ENCODE peak calls at places on chromosome 13, in six cellular contexts. Z is lower lobe of right lung, G is left ventricle myocardium inferior, Y is NCI-H345, S is cardiac muscle cell, K is non-pigmented ciliary epithelial cell. R is an unnamed sample.

GRCh38 chr13:79794936-79795335 is 314.0 kb downstream of the NDFIP2 start:
- DNase-seq in Z (no peak), G (no peak), Y (no peak), S (no peak), K (no peak), R (no peak)

GRCh38 chr13:43799191-43799590 is 12.4 kb upstream of the ENOX1 start:
- DNase-seq in Z (no peak), G (no peak), Y (no peak), S (no peak), K (no peak), R (no peak)

GRCh38 chr13:45417790-45418534 is at the start of gene SLC25A30:
- DNase-seq in Z (peak), G (peak), Y (peak), S (peak), K (no peak), R (no peak)

GRCh38 chr13:58712191-58712590 is 1080.6 kb downstream of the PCDH17 start:
- DNase-seq in Z (no peak), G (no peak), Y (no peak), S (no peak), K (no peak), R (no peak)

GRCh38 chr13:75195479-75196111 is 286.4 kb downstream of the TBC1D4 start:
- DNase-seq in Z (no peak), G (no peak), Y (no peak), S (peak), K (no peak), R (no peak)

GRCh38 chr13:45827318-45827717 is 24.2 kb downstream of the SIAH3 start:
- DNase-seq in Z (no peak), G (peak), Y (no peak), S (no peak), K (no peak), R (no peak)

GRCh38 chr13:44412341-44412935 is 38.8 kb downstream of the SERP2 start:
- DNase-seq in Z (no peak), G (no peak), Y (no peak), S (no peak), K (no peak), R (no peak)

GRCh38 chr13:113729329-113730019 is 29.6 kb upstream of the TMEM255B start:
- DNase-seq in Z (peak), G (peak), Y (no peak), S (no peak), K (no peak), R (no peak)

GRCh38 chr13:42728507-42729180 is 52.7 kb upstream of the FAM216B start:
- DNase-seq in Z (no peak), G (no peak), Y (no peak), S (no peak), K (no peak), R (no peak)

GRCh38 chr13:33218020-33218419 is 67.5 kb downstream of the STARD13 start:
- DNase-seq in Z (no peak), G (no peak), Y (no peak), S (peak), K (no peak), R (no peak)

GRCh38 chr13:93029536-93029935 is 197.1 kb upstream of the GPC6 start:
- DNase-seq in Z (no peak), G (no peak), Y (no peak), S (peak), K (no peak), R (peak)

GRCh38 chr13:99214232-99214631 is 13.6 kb downstream of the UBAC2 start:
- DNase-seq in Z (no peak), G (no peak), Y (no peak), S (no peak), K (no peak), R (no peak)

GRCh38 chr13:93305886-93306285 is 79.3 kb downstream of the GPC6 start:
- DNase-seq in Z (no peak), G (no peak), Y (no peak), S (no peak), K (no peak), R (no peak)

GRCh38 chr13:36108342-36108741 is 22.8 kb downstream of the DCLK1 start:
- DNase-seq in Z (no peak), G (no peak), Y (no peak), S (no peak), K (no peak), R (no peak)

GRCh38 chr13:106522898-106523525 is 12.4 kb downstream of the EFNB2 start:
- DNase-seq in Z (no peak), G (no peak), Y (no peak), S (no peak), K (no peak), R (no peak)

GRCh38 chr13:79079351-79079839 is 326.7 kb downstream of the RBM26 start:
- DNase-seq in Z (no peak), G (no peak), Y (no peak), S (no peak), K (no peak), R (no peak)

GRCh38 chr13:50915562-50915961 is 6.0 kb downstream of the RNASEH2B start:
- DNase-seq in Z (no peak), G (no peak), Y (no peak), S (no peak), K (no peak), R (no peak)

GRCh38 chr13:37648604-37649003 is 50.0 kb upstream of the POSTN start:
- DNase-seq in Z (no peak), G (no peak), Y (no peak), S (peak), K (peak), R (peak)

GRCh38 chr13:98447881-98448641 is 128.8 kb downstream of the STK24 start:
- DNase-seq in Z (no peak), G (peak), Y (peak), S (peak), K (no peak), R (no peak)

GRCh38 chr13:113442985-113443362 is 10.3 kb downstream of the ADPRHL1 start:
- DNase-seq in Z (no peak), G (no peak), Y (no peak), S (no peak), K (no peak), R (no peak)

GRCh38 chr13:34857561-34857960 is 84.5 kb upstream of the NBEA start:
- DNase-seq in Z (no peak), G (no peak), Y (no peak), S (no peak), K (no peak), R (no peak)

GRCh38 chr13:32454886-32455593 is 27.1 kb upstream of the N4BP2L1 start:
- DNase-seq in Z (no peak), G (no peak), Y (no peak), S (no peak), K (no peak), R (no peak)

GRCh38 chr13:113777311-113778260 is 18.6 kb downstream of the TMEM255B start:
- DNase-seq in Z (no peak), G (no peak), Y (no peak), S (peak), K (no peak), R (no peak)

R was measured in AG04449.